ENCODE peak calls at places on chromosomes 1 and 21, in ten cellular contexts. Y is GM23338; H is stimulated activated CD8-positive, alpha-beta memory T cell treated with anti-CD3 and anti-CD28 coated beads, Interleukin-4, amount 100 ng/mL, for 1 hour; S is NCI-H345; O is NCI-H1105; D is non-pigmented ciliary epithelial cell; J is NCI-H774; G is activated effector memory CD4-positive, alpha-beta T cell treated with anti-CD3 and anti-CD28 coated beads, Interleukin-2, amount 50 U/mL, for 16 hours; Q is SK-N-DZ; U is memory B cell. F is an unnamed sample.

GRCh38 chr1:234499119-234500039 is 20.4 kb upstream of the TARBP1 start:
- DNase-seq in Y (peak; percentile 93), H (peak; percentile 69), S (peak; percentile 82), O (peak; percentile 47), D (no peak), J (peak; percentile 85), G (peak; percentile 93), Q (peak; percentile 78), U (peak; percentile 90), F (peak; percentile 97)

GRCh38 chr1:182441719-182442118 is 8.2 kb upstream of the RGSL1 start:
- DNase-seq in Y (no peak), H (no peak), S (no peak), O (no peak), D (no peak), J (no peak), G (no peak), Q (no peak), U (no peak), F (no peak)

GRCh38 chr1:150805899-150806298 is 2.2 kb downstream of the CTSK start:
- DNase-seq in Y (peak; percentile 8), H (no peak), S (no peak), O (no peak), D (no peak), J (no peak), G (no peak), Q (no peak), U (no peak), F (no peak)

GRCh38 chr1:51750729-51751128 is 127.8 kb downstream of the NRDC start:
- DNase-seq in Y (no peak), H (no peak), S (no peak), O (no peak), D (no peak), J (no peak), G (no peak), Q (no peak), U (no peak), F (peak; percentile 80)

GRCh38 chr1:225923692-225924555 is at the start of gene PYCR2:
- DNase-seq in Y (peak; percentile 96), H (peak; percentile 89), S (peak; percentile 96), O (peak; percentile 81), D (peak; percentile 72), J (peak; percentile 98), G (peak; percentile 98), Q (peak; percentile 94), U (peak; percentile 88), F (peak; percentile 98)

GRCh38 chr1:22592919-22593790 is 29.9 kb downstream of the EPHA8 start:
- DNase-seq in Y (peak; percentile 31), H (no peak), S (no peak), O (no peak), D (no peak), J (peak; percentile 2), G (no peak), Q (no peak), U (no peak), F (no peak)

GRCh38 chr1:82392513-82392912 is 591.8 kb downstream of the ADGRL2 start:
- DNase-seq in Y (no peak), H (no peak), S (no peak), O (no peak), D (peak; percentile 40), J (no peak), G (no peak), Q (no peak), U (no peak), F (peak; percentile 21)

GRCh38 chr1:25867210-25867991 is 8.1 kb downstream of the PAQR7 start:
- DNase-seq in Y (peak; percentile 69), H (no peak), S (no peak), O (no peak), D (no peak), J (no peak), G (no peak), Q (no peak), U (no peak), F (no peak)

GRCh38 chr1:116405241-116406135 is 32.4 kb downstream of the ATP1A1 start:
- DNase-seq in Y (no peak), H (no peak), S (no peak), O (no peak), D (no peak), J (no peak), G (no peak), Q (no peak), U (no peak), F (no peak)

GRCh38 chr1:180092931-180093650 is 61.6 kb upstream of the QSOX1 start:
- DNase-seq in Y (no peak), H (no peak), S (no peak), O (no peak), D (no peak), J (no peak), G (no peak), Q (no peak), U (no peak), F (no peak)

GRCh38 chr21:42187976-42188653 is 30.8 kb upstream of the ABCG1 start:
- DNase-seq in Y (no peak), H (peak; percentile 61), S (no peak), O (no peak), D (no peak), J (no peak), G (peak; percentile 91), Q (no peak), U (peak; percentile 44), F (peak; percentile 46)

GRCh38 chr1:235689356-235689755 is 39.8 kb upstream of the GNG4 start:
- DNase-seq in Y (no peak), H (no peak), S (no peak), O (no peak), D (no peak), J (no peak), G (no peak), Q (no peak), U (no peak), F (no peak)

GRCh38 chr21:44534688-44535087 is 5.3 kb downstream of the KRTAP10-1 start:
- DNase-seq in Y (no peak), H (no peak), S (no peak), O (no peak), D (no peak), J (no peak), G (no peak), Q (no peak), U (no peak), F (no peak)

GRCh38 chr1:206706298-206706791 is 21.6 kb downstream of the MAPKAPK2 start:
- DNase-seq in Y (peak; percentile 47), H (no peak), S (peak; percentile 62), O (no peak), D (no peak), J (no peak), G (peak; percentile 72), Q (peak; percentile 50), U (no peak), F (peak; percentile 99)

GRCh38 chr1:84712288-84712874 is 22.1 kb upstream of the SSX2IP start:
- DNase-seq in Y (no peak), H (no peak), S (no peak), O (no peak), D (no peak), J (no peak), G (no peak), Q (no peak), U (no peak), F (peak; percentile 78)

GRCh38 chr1:46446646-46447498 is 42.8 kb upstream of the DMBX1 start:
- DNase-seq in Y (peak; percentile 97), H (peak; percentile 50), S (peak; percentile 75), O (peak; percentile 49), D (peak; percentile 13), J (peak; percentile 73), G (peak; percentile 90), Q (peak; percentile 69), U (peak; percentile 82), F (peak; percentile 83)

GRCh38 chr1:171292799-171293198 is 21.2 kb upstream of the FMO4 start:
- DNase-seq in Y (no peak), H (no peak), S (no peak), O (no peak), D (no peak), J (no peak), G (no peak), Q (no peak), U (no peak), F (peak; percentile 45)

GRCh38 chr1:239606850-239607400 is 220.6 kb downstream of the CHRM3 start:
- DNase-seq in Y (no peak), H (no peak), S (no peak), O (no peak), D (no peak), J (no peak), G (no peak), Q (no peak), U (no peak), F (no peak)

GRCh38 chr1:178650950-178651461 is 74.0 kb upstream of the RALGPS2 start:
- DNase-seq in Y (no peak), H (no peak), S (no peak), O (no peak), D (no peak), J (no peak), G (no peak), Q (peak; percentile 14), U (no peak), F (peak; percentile 46)

GRCh38 chr1:31614538-31615005 is 2.9 kb upstream of the HCRTR1 start:
- DNase-seq in Y (no peak), H (no peak), S (no peak), O (no peak), D (no peak), J (no peak), G (no peak), Q (no peak), U (no peak), F (no peak)

GRCh38 chr1:19845166-19845954 is 30.3 kb upstream of the RNF186 start:
- DNase-seq in Y (no peak), H (no peak), S (no peak), O (no peak), D (no peak), J (no peak), G (no peak), Q (no peak), U (no peak), F (no peak)

GRCh38 chr1:95095833-95096217 is 21.3 kb upstream of the TLCD4 start:
- DNase-seq in Y (no peak), H (no peak), S (no peak), O (no peak), D (no peak), J (no peak), G (no peak), Q (no peak), U (no peak), F (no peak)

GRCh38 chr1:213586609-213586972 is 401.2 kb upstream of the PROX1 start:
- DNase-seq in Y (no peak), H (no peak), S (no peak), O (no peak), D (no peak), J (no peak), G (no peak), Q (no peak), U (no peak), F (no peak)

GRCh38 chr1:1439550-1440261 is 4.2 kb downstream of the VWA1 start:
- DNase-seq in Y (peak; percentile 60), H (no peak), S (no peak), O (no peak), D (no peak), J (no peak), G (no peak), Q (no peak), U (no peak), F (no peak)

GRCh38 chr1:28354121-28354520 is 15.4 kb upstream of the PHACTR4 start:
- DNase-seq in Y (no peak), H (no peak), S (no peak), O (no peak), D (no peak), J (no peak), G (no peak), Q (no peak), U (no peak), F (peak; percentile 84)